ENCODE peak calls at places on chromosomes 16 and 17, in four cellular contexts. S is neural progenitor cell, F is OCI-LY7, E is ovary. B is an unnamed sample. For H3K4me1, the result is how much of the 10 kb centered on the place peaks cover.

GRCh38 chr16:80346160-80346632 is 194.6 kb upstream of the DYNLRB2 start:
- DNase-seq in S (peak), F (peak), E (no peak), B (no peak)

GRCh38 chr16:69145658-69146057 is 13.2 kb downstream of the UTP4 start:
- DNase-seq in S (no peak), F (no peak), E (no peak), B (no peak)

GRCh38 chr16:87844374-87844733 is 25.0 kb downstream of the SLC7A5 start:
- DNase-seq in S (peak), F (no peak), E (no peak), B (no peak)

GRCh38 chr17:31155208-31155810 is 60.5 kb downstream of the NF1 start:
- DNase-seq in S (no peak), F (no peak), E (no peak), B (no peak)

GRCh38 chr17:73187203-73187769 is 5.6 kb upstream of the COG1 start:
- DNase-seq in S (no peak), F (no peak), E (no peak), B (no peak)

GRCh38 chr16:5502467-5502869 is 404.9 kb upstream of the EEF2KMT start:
- DNase-seq in S (peak), F (peak), E (no peak), B (no peak)

GRCh38 chr17:81074875-81075274 is 39.9 kb downstream of the BAIAP2 start:
- DNase-seq in S (no peak), F (no peak), E (no peak), B (no peak)

GRCh38 chr17:60457148-60457547 is 34.9 kb downstream of the CHCT1 start:
- DNase-seq in S (no peak), F (no peak), E (no peak), B (no peak)

GRCh38 chr16:77679901-77680300 is 42.4 kb upstream of the NUDT7 start:
- DNase-seq in S (no peak), F (peak), E (no peak), B (no peak)

GRCh38 chr16:19094542-19095365 is 19.0 kb upstream of the ITPRIPL2 start:
- DNase-seq in S (no peak), F (peak), E (no peak), B (no peak)

GRCh38 chr16:31033709-31034492 is 543 bp downstream of the STX4 start:
- DNase-seq in S (peak), F (peak), E (peak), B (peak)

GRCh38 chr17:40450175-40450574 is 6.9 kb downstream of the IGFBP4 start:
- DNase-seq in S (peak), F (peak), E (no peak), B (no peak)

GRCh38 chr16:3842994-3843393 is 37.5 kb downstream of the CREBBP start:
- DNase-seq in S (no peak), F (no peak), E (no peak), B (no peak)

GRCh38 chr17:39612935-39613465 is 5.3 kb upstream of the NEUROD2 start:
- DNase-seq in S (no peak), F (no peak), E (no peak), B (no peak)

GRCh38 chr17:75518983-75519540 is 2.7 kb downstream of the TSEN54 start:
- DNase-seq in S (no peak), F (no peak), E (no peak), B (no peak)
- TF ChIP-seq CTCF in S (peak), F (peak), E (no peak), B (no peak)

DNA sequence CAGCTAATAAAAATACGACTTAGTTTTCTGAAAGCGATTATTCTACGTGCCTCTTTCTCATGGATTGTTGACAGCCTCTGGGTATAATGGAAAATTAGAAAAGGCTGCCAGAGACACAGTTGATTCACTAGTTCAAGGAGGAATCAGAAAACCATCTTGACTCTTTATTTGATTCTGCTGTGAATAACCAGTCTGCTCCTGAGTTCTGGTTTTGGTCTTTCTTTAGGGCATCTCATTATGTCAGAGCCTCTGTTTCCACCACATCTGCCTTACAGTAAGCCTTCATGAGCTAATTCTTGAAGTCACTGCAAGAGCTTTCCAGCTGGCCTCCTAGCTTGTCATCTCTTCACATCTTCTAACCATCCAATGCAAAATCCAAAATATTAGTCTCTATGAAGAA is 213.0 kb downstream of the CNTNAP4 start:
- DNase-seq in S (no peak), F (no peak), E (no peak), B (no peak)
- H3K27ac ChIP-seq in S (no peak), F (no peak), E (no peak), B (no peak)

GRCh38 chr16:81634380-81635121 is 144.5 kb upstream of the PLCG2 start:
- DNase-seq in S (peak), F (no peak), E (no peak), B (no peak)
- H3K4me1 ChIP-seq in S (half or more), F (under half), E (under half), B (under half)

GRCh38 chr16:86797700-86798099 is 219.4 kb downstream of the FOXL1 start:
- DNase-seq in S (no peak), F (no peak), E (no peak), B (no peak)

GRCh38 chr16:86798247-86799041 is 220.1 kb downstream of the FOXL1 start:
- DNase-seq in S (no peak), F (no peak), E (no peak), B (no peak)

GRCh38 chr16:86799367-86799766 is 221.0 kb downstream of the FOXL1 start:
- DNase-seq in S (no peak), F (no peak), E (no peak), B (no peak)

GRCh38 chr16:86802013-86802412 is 223.7 kb downstream of the FOXL1 start:
- DNase-seq in S (no peak), F (no peak), E (no peak), B (no peak)

DNA sequence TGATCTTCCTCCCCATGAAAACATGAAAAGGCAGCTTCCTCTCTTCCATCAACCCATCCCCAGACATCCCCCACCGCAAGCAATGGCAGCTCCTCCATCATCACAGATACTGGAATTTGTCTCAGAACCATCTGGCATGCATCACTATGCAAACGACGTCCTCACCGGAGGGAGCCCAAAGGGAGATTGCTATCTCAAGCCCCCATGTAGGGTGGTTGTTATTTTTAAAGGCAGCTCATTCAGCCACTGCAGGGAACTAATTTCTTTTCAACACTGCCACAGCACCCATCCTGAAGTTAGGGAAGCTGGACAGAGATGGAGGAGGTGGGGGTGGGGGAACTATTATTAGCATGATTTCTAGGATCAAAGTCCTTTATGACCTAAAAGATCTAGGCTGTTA is 222.6 kb downstream of the FOXL1 start:
- DNase-seq in S (no peak), F (no peak), E (no peak), B (no peak)
- TF ChIP-seq CTCF in S (no peak), F (no peak), E (no peak), B (no peak)

GRCh38 chr17:63490321-63490720 is 13.5 kb downstream of the ACE start:
- DNase-seq in S (peak), F (no peak), E (no peak), B (no peak)

GRCh38 chr17:63488851-63489250 is 12.0 kb downstream of the ACE start:
- DNase-seq in S (no peak), F (no peak), E (no peak), B (peak)

GRCh38 chr17:63491413-63491812 is 14.6 kb downstream of the ACE start:
- DNase-seq in S (no peak), F (no peak), E (no peak), B (no peak)

GRCh38 chr17:63490858-63491400 is 14.1 kb downstream of the ACE start:
- DNase-seq in S (no peak), F (no peak), E (no peak), B (no peak)

GRCh38 chr17:63489291-63489690 is 12.4 kb downstream of the ACE start:
- DNase-seq in S (no peak), F (no peak), E (no peak), B (no peak)
- H3K27ac ChIP-seq in S (no peak), F (no peak), E (no peak), B (no peak)

GRCh38 chr16:11047939-11048500 is 103.7 kb downstream of the CLEC16A start:
- DNase-seq in S (no peak), F (no peak), E (no peak), B (no peak)

GRCh38 chr16:11050954-11051353 is 106.6 kb downstream of the CLEC16A start:
- DNase-seq in S (no peak), F (no peak), E (no peak), B (no peak)

GRCh38 chr16:11050536-11050935 is 106.2 kb downstream of the CLEC16A start:
- DNase-seq in S (no peak), F (no peak), E (no peak), B (no peak)

GRCh38 chr16:11051430-11052079 is 107.2 kb downstream of the CLEC16A start:
- DNase-seq in S (no peak), F (no peak), E (no peak), B (no peak)

DNA sequence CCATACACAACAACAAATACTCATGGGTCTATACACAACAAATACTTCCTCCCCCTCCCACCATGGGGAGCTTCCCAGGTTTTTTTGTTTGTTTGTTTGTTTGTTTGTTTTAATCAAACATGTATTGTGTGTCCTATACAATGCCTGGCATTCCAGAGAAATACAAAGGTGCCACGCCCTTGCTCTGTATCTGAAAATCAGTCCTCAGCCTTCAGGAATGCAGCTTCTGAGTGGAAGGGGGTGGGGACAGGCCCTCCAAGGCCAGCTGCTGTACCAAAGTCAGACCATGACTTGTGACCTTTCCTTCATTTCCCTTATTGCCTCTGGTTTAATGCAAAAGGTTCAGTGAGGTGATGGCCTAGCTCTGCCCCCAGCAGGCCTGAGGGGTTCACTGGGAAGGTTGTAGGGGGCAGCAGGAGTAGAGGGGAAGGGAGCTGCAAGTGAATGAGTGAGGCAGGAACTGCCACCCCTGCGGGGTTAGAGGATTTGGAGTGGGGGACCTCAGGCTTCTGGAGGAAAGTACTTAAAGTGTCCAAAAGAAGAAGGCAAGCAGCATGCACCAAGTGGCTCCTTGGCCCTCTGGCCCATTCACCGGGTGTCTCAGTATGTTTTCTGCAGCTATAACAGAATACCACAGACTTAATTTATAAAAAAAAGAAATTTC is 105.2 kb downstream of the CLEC16A start:
- DNase-seq in S (peak), F (no peak), E (no peak), B (no peak)
- H3K4me1 ChIP-seq in S (under half), F (under half), E (under half), B (under half)

DNA sequence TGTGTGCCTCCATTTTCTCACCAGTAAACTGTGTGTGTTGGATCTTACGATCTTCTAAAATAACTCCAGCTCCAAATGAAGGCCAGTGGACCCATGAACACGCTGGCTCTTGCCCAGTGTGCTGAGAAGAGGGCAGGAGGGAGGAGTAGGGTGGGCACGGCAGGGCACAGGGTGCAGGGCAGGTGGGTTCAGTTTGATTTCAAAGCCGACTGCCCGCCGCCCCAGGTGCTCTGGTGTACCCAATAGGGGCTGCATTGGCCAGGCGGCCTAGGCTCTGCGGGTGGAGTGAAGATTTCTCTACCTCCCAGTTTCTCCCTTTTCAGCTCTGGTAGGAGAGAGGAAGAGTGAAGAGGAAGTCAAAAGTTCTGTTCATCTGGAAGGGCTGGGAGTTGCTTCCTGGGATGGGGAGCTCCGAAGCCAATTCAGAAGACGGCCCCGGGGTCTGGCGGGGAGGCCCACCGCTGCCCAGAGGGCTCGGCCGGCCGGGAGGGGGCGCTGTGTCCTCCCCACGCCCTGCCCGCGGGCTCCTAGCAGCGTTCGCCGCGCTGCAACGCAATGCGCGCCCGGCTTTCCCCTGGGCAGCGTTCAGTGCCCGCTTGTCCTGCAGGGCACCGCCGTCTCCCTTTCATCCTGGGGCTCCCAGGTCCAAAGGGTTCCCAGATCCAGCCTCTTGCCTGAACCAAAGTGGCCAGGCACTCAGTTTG is 1.1 kb upstream of the CRHR1 start:
- DNase-seq in S (peak), F (no peak), E (no peak), B (no peak)
- TF ChIP-seq CTCF in S (peak), F (peak), E (no peak), B (peak)

GRCh38 chr17:19004601-19005441 is at the start of gene FAM83G:
- DNase-seq in S (peak), F (peak), E (peak), B (peak)
- H3K27ac ChIP-seq in S (no peak), F (no peak), E (no peak), B (peak)